ENCODE peak calls at places on chromosomes 11 and 22, in six cellular contexts. Y, L, H, Q, U and G are unnamed samples.

GRCh38 chr22:43162412-43163150 is 11.2 kb downstream of the TSPO start:
- DNase-seq in Y (no peak), L (no peak), U (no peak), Q (no peak), H (no peak), G (no peak)

GRCh38 chr11:76604652-76605241 is 65.8 kb downstream of the LRRC32 start:
- DNase-seq in H (peak), Q (no peak), L (peak), U (peak), Y (no peak), G (no peak)

GRCh38 chr11:44445500-44446340 is 119.7 kb upstream of the CD82 start:
- DNase-seq in H (no peak), L (peak), U (no peak), Q (no peak), Y (peak), G (no peak)

GRCh38 chr11:114278342-114279065 is 17.7 kb upstream of the NNMT start:
- DNase-seq in Y (no peak), Q (no peak), U (no peak), H (no peak), L (no peak), G (no peak)

GRCh38 chr22:48098243-48098935 is 1335.9 kb downstream of the TBC1D22A start:
- DNase-seq in U (no peak), L (no peak), Y (no peak), H (no peak), Q (no peak), G (no peak)

GRCh38 chr11:45073575-45074225 is 72.7 kb upstream of the PRDM11 start:
- DNase-seq in Q (no peak), Y (no peak), U (no peak), H (no peak), L (no peak), G (no peak)

GRCh38 chr11:16572946-16573345 is 165.5 kb upstream of the C11orf58 start:
- DNase-seq in L (no peak), H (peak), Y (no peak), Q (no peak), U (peak), G (no peak)

GRCh38 chr11:70687716-70688115 is 289.4 kb downstream of the CTTN start:
- DNase-seq in H (no peak), L (no peak), Y (no peak), Q (no peak), U (no peak), G (no peak)

GRCh38 chr11:66981976-66982578 is 7.0 kb downstream of the C11orf86 start:
- DNase-seq in U (peak), Q (no peak), Y (no peak), L (no peak), H (peak), G (peak)

GRCh38 chr22:32796865-32797573 is 4.5 kb upstream of the TIMP3 start:
- DNase-seq in Q (peak), Y (no peak), H (peak), L (peak), U (peak), G (no peak)

GRCh38 chr22:44758354-44758969 is 6.1 kb downstream of the ARHGAP8 start:
- DNase-seq in U (peak), L (no peak), Q (no peak), H (peak), Y (no peak), G (no peak)

GRCh38 chr22:26887456-26887855 is 230.1 kb downstream of the MIAT start:
- DNase-seq in L (no peak), U (peak), Y (no peak), Q (no peak), H (peak), G (no peak)

GRCh38 chr22:47333625-47334024 is 571.2 kb downstream of the TBC1D22A start:
- DNase-seq in L (no peak), U (no peak), H (peak), Q (no peak), Y (no peak), G (no peak)

GRCh38 chr22:47000888-47001287 is 238.4 kb downstream of the TBC1D22A start:
- DNase-seq in U (no peak), H (no peak), Q (no peak), L (no peak), Y (no peak), G (no peak)

GRCh38 chr11:57458060-57458409 is 2.3 kb upstream of the RTN4RL2 start:
- DNase-seq in Y (no peak), Q (no peak), L (peak), H (no peak), U (no peak), G (no peak)

GRCh38 chr11:110433393-110434333 is 3.9 kb downstream of the FDX1 start:
- DNase-seq in Q (no peak), H (peak), U (peak), L (no peak), Y (no peak), G (peak)

GRCh38 chr11:35714882-35715612 is 52.5 kb downstream of the TRIM44 start:
- DNase-seq in U (peak), L (no peak), Y (no peak), H (peak), Q (no peak), G (no peak)

GRCh38 chr11:112355726-112356125 is 95.1 kb upstream of the PLET1 start:
- DNase-seq in U (no peak), Y (peak), H (peak), L (peak), Q (no peak), G (no peak)

GRCh38 chr11:43732225-43732624 is 51.7 kb downstream of the HSD17B12 start:
- DNase-seq in L (no peak), H (no peak), Q (no peak), Y (no peak), U (no peak), G (no peak)

GRCh38 chr22:41574847-41575381 is 14.1 kb downstream of the CSDC2 start:
- DNase-seq in U (no peak), H (peak), L (no peak), Y (no peak), Q (no peak), G (no peak)

GRCh38 chr22:31120642-31121041 is 2.1 kb upstream of the INPP5J start:
- DNase-seq in U (no peak), L (no peak), H (no peak), Y (no peak), Q (no peak), G (no peak)

DNA sequence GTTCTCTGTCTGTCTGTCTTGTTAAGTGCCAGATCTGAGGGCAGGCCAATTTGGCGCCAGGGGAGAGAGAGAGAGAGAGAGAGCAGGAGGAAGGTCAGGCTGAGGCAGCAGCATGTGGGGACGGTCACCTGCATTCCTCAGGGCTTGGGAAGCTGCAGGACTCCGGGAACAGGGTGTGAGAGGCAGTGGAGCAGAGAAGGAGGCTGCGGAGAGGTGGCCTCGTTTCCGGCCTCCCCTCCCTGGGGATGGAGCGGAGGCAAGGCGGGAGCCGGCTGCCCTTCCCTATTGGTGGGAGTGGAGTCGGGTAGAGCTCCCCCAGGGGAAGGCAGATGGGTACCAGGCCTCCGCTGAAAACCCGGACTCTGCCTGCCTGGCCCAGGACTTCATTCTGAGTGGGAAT is 9.7 kb downstream of the CLMP start:
- DNase-seq in L (peak), H (no peak), Y (no peak), Q (no peak), U (no peak), G (no peak)
- H2BK5ac ChIP-seq in L (no peak), H (no peak), Y (peak), Q (no peak), U (no peak), G (no peak)

DNA sequence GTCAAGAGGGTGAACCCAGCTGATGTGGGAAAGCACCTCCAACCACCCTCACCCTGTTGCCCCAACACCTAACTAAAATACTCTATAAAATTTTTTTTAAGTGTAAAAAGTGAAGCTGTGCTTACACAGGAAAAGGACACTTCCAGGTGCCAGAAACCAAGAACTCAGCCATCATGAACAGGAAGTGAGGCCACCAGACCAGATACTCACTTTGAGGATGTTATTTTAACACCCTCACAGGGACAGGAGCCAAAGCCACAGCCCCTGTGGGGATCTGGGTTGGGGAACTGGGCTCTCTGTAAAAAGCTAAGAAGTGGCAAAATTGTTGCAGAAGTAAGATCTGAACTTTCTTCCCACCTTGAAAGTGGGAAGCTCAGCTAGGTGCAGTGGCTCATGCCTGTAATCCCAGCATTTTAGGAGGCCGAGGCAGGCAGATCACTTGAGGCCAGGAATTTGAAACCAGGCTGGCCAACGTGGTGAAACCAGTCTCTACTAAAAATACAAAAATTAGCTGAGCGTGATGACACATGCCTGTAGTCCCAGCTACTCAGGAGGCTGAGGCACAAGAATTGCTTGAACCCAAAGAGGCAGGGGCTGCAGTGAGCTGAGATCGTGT is 3.8 kb downstream of the RSPH14 start:
- DNase-seq in H (no peak), Q (no peak), Y (no peak), U (no peak), L (no peak), G (no peak)
- H3K14ac ChIP-seq in H (no peak), Q (no peak), Y (no peak), U (no peak), L (no peak), G (no peak)

GRCh38 chr22:36442506-36443197 is 38.8 kb downstream of the TXN2 start:
- DNase-seq in Y (no peak), H (no peak), L (no peak), U (no peak), Q (no peak), G (no peak)
- H2BK5ac ChIP-seq in Y (no peak), H (no peak), L (no peak), U (no peak), Q (no peak), G (no peak)

GRCh38 chr22:49866134-49866533 is 12.5 kb downstream of the ZBED4 start:
- DNase-seq in Y (no peak), Q (no peak), H (no peak), U (no peak), L (no peak), G (no peak)

GRCh38 chr22:49867303-49868250 is 13.9 kb downstream of the ZBED4 start:
- DNase-seq in L (no peak), H (no peak), U (no peak), Q (no peak), Y (no peak), G (no peak)

GRCh38 chr22:49865156-49865555 is 11.5 kb downstream of the ZBED4 start:
- DNase-seq in Y (no peak), H (no peak), L (no peak), Q (no peak), U (no peak), G (no peak)

GRCh38 chr22:49869091-49869830 is 15.6 kb downstream of the ZBED4 start:
- DNase-seq in U (no peak), Y (no peak), Q (no peak), H (no peak), L (no peak), G (no peak)

GRCh38 chr22:49866646-49867045 is 13.0 kb downstream of the ZBED4 start:
- DNase-seq in L (no peak), Y (no peak), U (no peak), H (no peak), Q (no peak), G (no peak)
- H3K14ac ChIP-seq in L (no peak), Y (no peak), U (no peak), H (no peak), Q (no peak), G (no peak)

GRCh38 chr22:23533771-23534191 is 46.3 kb downstream of the IGLL1 start:
- DNase-seq in Y (no peak), Q (no peak), H (no peak), U (no peak), L (peak), G (no peak)
- H2BK5ac ChIP-seq in Y (peak), Q (peak), H (no peak), U (no peak), L (no peak), G (peak)

DNA sequence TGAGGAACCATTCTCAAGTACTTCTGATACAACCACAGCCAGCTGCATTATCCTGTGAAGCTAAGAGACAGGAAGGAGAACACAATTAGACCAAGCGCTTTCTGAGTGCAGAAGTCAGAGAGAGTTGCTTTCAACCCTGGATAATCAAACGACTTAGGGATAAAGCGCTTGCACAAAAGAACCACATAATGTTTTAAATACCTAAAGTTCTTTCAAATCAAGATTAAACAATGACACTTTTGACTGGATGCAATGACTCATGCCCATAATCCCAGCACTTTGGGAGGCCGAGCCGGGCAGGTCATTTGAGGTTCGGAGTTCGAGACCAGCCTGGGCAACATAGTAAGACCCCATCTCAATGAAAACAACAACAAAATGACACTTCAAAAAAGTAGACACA is 145.1 kb downstream of the SWAP70 start:
- DNase-seq in H (no peak), L (no peak), Y (no peak), Q (peak), U (peak), G (peak)
- H3K14ac ChIP-seq in H (peak), L (no peak), Y (no peak), Q (no peak), U (no peak), G (no peak)

GRCh38 chr11:74490945-74491344 is 2.6 kb downstream of the LIPT2 start:
- DNase-seq in L (no peak), U (no peak), Y (no peak), Q (no peak), H (no peak), G (no peak)

GRCh38 chr11:74493816-74494630 is 499 bp upstream of the LIPT2 start:
- DNase-seq in H (peak), L (no peak), U (no peak), Y (no peak), Q (no peak), G (no peak)

GRCh38 chr11:74492974-74493815 is at the start of gene LIPT2:
- DNase-seq in Y (peak), H (peak), Q (peak), L (peak), U (peak), G (peak)

GRCh38 chr11:74494916-74495315 is 1.4 kb upstream of the LIPT2 start:
- DNase-seq in Y (no peak), H (no peak), Q (no peak), L (no peak), U (no peak), G (no peak)

DNA sequence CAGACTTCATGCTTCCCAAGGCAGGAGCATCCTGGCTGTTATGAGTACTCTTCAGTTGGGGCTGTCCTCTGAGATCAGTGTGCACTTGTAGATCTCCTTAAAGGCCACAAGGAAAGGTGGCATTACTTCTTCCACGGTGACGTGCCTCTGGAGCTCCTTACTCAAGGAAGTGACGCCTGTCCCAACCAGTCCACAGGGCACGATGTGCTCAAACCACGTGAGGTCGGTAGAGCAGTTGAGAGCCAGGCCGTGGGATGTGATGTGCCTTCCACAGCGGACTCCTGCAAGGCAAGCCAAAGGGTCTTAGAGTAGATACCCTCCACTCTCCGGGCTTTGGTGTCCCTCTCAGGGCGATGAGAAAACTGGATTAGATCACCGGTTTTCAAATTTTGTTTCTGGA is 1.4 kb downstream of the LIPT2 start:
- DNase-seq in Q (no peak), L (no peak), U (no peak), H (no peak), Y (no peak), G (no peak)
- H2BK5ac ChIP-seq in Q (peak), L (no peak), U (no peak), H (no peak), Y (no peak), G (no peak)

DNA sequence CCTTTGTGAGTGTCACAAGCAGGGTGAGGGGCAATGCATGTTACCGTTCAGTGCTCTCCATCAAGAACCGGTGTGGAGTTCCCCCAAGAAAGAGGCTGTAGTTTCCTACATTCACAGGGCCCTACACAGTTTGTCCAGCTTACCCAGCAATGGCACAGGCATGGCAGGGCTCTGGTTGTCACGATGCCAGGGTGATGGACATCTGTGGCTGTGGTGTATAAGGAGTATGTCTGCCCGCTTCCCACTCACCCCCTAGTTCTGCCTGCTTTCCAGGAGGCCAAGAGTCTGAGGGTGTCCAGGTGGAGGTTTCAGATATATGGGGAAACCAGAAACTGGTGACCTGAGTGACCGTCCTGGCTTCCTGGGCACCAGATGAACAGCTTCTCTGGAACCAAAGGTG is 116.1 kb downstream of the PKNOX2 start:
- DNase-seq in Q (no peak), U (no peak), Y (no peak), H (no peak), L (no peak), G (no peak)
- H3K14ac ChIP-seq in Q (no peak), U (no peak), Y (no peak), H (no peak), L (no peak), G (no peak)

GRCh38 chr11:119726585-119727522 is 2.1 kb downstream of the NECTIN1 start:
- DNase-seq in Y (no peak), H (no peak), L (peak), Q (peak), U (no peak), G (no peak)
- H2BK5ac ChIP-seq in Y (peak), H (no peak), L (no peak), Q (peak), U (no peak), G (no peak)

DNA sequence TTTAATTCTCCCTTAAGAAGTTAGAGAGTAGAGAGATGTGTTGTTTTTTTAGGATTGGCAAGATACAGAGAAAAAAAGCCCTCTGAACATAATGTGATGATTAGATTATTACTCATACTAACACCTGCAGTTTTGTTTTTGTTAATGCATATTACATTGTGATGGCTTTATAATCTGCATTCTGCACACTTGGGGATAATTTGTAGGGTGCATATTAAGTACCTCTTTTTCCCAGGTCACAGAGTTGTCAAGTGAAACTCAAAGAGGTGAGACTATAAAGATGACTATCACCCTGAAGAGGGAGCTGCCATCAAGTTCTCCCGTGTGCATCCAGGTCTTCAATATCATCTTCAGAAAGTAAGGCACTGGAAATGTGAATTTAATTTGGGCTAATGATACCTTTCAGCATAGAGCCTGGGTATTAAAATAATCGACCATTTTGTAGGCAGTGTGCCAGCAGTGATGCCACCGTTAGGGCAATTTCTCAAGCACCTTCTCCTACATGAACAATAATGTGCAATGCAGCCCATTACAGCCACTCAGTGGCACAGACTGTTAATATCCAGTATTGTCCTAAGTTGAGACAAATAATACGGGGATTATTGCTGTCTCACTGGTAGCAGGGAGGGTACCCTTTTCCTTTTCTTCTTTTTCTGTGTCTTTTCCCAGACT is 16.2 kb downstream of the PIWIL4 start:
- DNase-seq in U (no peak), Q (no peak), Y (no peak), L (no peak), H (no peak), G (no peak)
- H3K14ac ChIP-seq in U (no peak), Q (no peak), Y (no peak), L (no peak), H (no peak), G (no peak)